ENCODE peak calls at places on chromosomes 5 and 9, in four cellular contexts. Z, L, Y and O are unnamed samples.
A peak's percentile ranks its signal among the peaks of the same experiment; 100 is the strongest.

GRCh38 chr9:92963831-92964606 is 16.7 kb downstream of the FGD3 start:
- DNase-seq in Z (peak; percentile 68), L (peak; percentile 84), Y (no peak), O (peak; percentile 80)

GRCh38 chr5:77960863-77961396 is 184.8 kb upstream of the TBCA start:
- DNase-seq in Z (no peak), L (no peak), Y (no peak), O (no peak)

GRCh38 chr5:107419498-107419897 is 251.2 kb downstream of the EFNA5 start:
- DNase-seq in Z (no peak), L (no peak), Y (no peak), O (no peak)

GRCh38 chr9:91405343-91406077 is 18.1 kb downstream of the NFIL3 start:
- DNase-seq in Z (no peak), L (no peak), Y (no peak), O (no peak)

GRCh38 chr9:33799928-33800689 is 4.7 kb downstream of the PRSS3 start:
- DNase-seq in Z (no peak), L (no peak), Y (no peak), O (no peak)

GRCh38 chr9:113548221-113549041 is 84.9 kb downstream of the RGS3 start:
- DNase-seq in Z (peak; percentile 30), L (no peak), Y (peak; percentile 25), O (no peak)

GRCh38 chr9:12426198-12426864 is 266.9 kb upstream of the TYRP1 start:
- DNase-seq in Z (no peak), L (no peak), Y (peak; percentile 2), O (no peak)

GRCh38 chr5:180784497-180785097 is 18.0 kb downstream of the MGAT1 start:
- DNase-seq in Z (peak; percentile 18), L (peak; percentile 76), Y (peak; percentile 89), O (peak; percentile 64)

GRCh38 chr5:179620703-179621350 is 2.6 kb downstream of the HNRNPH1 start:
- DNase-seq in Z (no peak), L (no peak), Y (no peak), O (no peak)

GRCh38 chr5:37601163-37601562 is 222.0 kb downstream of the WDR70 start:
- DNase-seq in Z (no peak), L (no peak), Y (no peak), O (no peak)

GRCh38 chr9:81759680-81760215 is 70.4 kb upstream of the TLE1 start:
- DNase-seq in Z (no peak), L (no peak), Y (peak; percentile 95), O (no peak)

GRCh38 chr5:69305512-69305911 is 27.1 kb downstream of the CCDC125 start:
- DNase-seq in Z (no peak), L (no peak), Y (no peak), O (no peak)

GRCh38 chr9:110186254-110186653 is 21.7 kb downstream of the C9orf152 start:
- DNase-seq in Z (no peak), L (no peak), Y (no peak), O (no peak)

GRCh38 chr9:112028242-112029221 is 131.9 kb downstream of the UGCG start:
- DNase-seq in Z (no peak), L (peak; percentile 41), Y (no peak), O (no peak)

GRCh38 chr9:9341203-9341602 is 1271.6 kb downstream of the PTPRD start:
- DNase-seq in Z (no peak), L (no peak), Y (no peak), O (no peak)

GRCh38 chr9:91486699-91487497 is 63.3 kb upstream of the NFIL3 start:
- DNase-seq in Z (no peak), L (no peak), Y (peak; percentile 29), O (no peak)

GRCh38 chr5:108303611-108304010 is 78.3 kb downstream of the FBXL17 start:
- DNase-seq in Z (no peak), L (no peak), Y (no peak), O (no peak)

GRCh38 chr5:107955321-107955720 is 284.6 kb upstream of the EFNA5 start:
- DNase-seq in Z (no peak), L (no peak), Y (no peak), O (no peak)

GRCh38 chr5:66915531-66915930 is 281.1 kb downstream of the CD180 start:
- DNase-seq in Z (no peak), L (no peak), Y (no peak), O (no peak)

GRCh38 chr9:16954032-16954431 is 83.6 kb upstream of the BNC2 start:
- DNase-seq in Z (no peak), L (no peak), Y (no peak), O (no peak)

GRCh38 chr9:130499804-130500263 is 55.1 kb downstream of the ASS1 start:
- DNase-seq in Z (no peak), L (no peak), Y (no peak), O (no peak)

GRCh38 chr9:88280816-88281382 is 107.3 kb upstream of the SPIN1 start:
- DNase-seq in Z (peak; percentile 64), L (peak; percentile 48), Y (peak; percentile 67), O (no peak)

GRCh38 chr5:122701640-122702523 is 73.0 kb upstream of the SNX2 start:
- DNase-seq in Z (no peak), L (no peak), Y (no peak), O (no peak)

GRCh38 chr9:127968046-127968445 is 12.7 kb downstream of the EEIG1 start:
- DNase-seq in Z (no peak), L (no peak), Y (peak; percentile 61), O (peak; percentile 64)